ENCODE peak calls at places on chromosomes 13 and 19, in eight cellular contexts. B is NB4, N is thoracic aorta, Y is COR-L47, R is NCI-H345, I is PC-3, S is pancreas, Z is AG20443. O is an unnamed sample.

GRCh38 chr13:23847545-23847944 is 41.7 kb downstream of the MIPEP start:
- DNase-seq in S (no peak), Y (no peak), Z (no peak), I (no peak), B (no peak), R (no peak), N (no peak), O (no peak)

GRCh38 chr19:48510421-48511268 is 990 bp downstream of the LMTK3 start:
- DNase-seq in S (peak; percentile 70), Z (peak; percentile 72), N (no peak), I (peak; percentile 57), R (peak; percentile 59), Y (peak; percentile 53), B (peak; percentile 88), O (peak; percentile 35)

GRCh38 chr13:40352385-40352778 is 314.1 kb downstream of the FOXO1 start:
- DNase-seq in R (no peak), I (no peak), S (peak; percentile 40), Z (peak; percentile 42), B (no peak), Y (no peak), N (peak; percentile 10), O (no peak)

GRCh38 chr13:74929436-74929835 is 552.5 kb downstream of the TBC1D4 start:
- DNase-seq in N (no peak), Z (no peak), R (no peak), B (no peak), I (peak; percentile 61), S (no peak), Y (no peak), O (no peak)

GRCh38 chr13:101799196-101799595 is 346.7 kb downstream of the ITGBL1 start:
- DNase-seq in I (no peak), Z (no peak), N (no peak), B (no peak), Y (no peak), R (no peak), S (no peak), O (no peak)

GRCh38 chr13:39930544-39931444 is 275.3 kb downstream of the COG6 start:
- DNase-seq in Y (no peak), N (no peak), B (no peak), S (no peak), I (peak; percentile 22), R (no peak), Z (no peak), O (no peak)

GRCh38 chr19:16587031-16588023 is 15.1 kb upstream of the SLC35E1 start:
- DNase-seq in N (no peak), B (peak; percentile 91), Y (no peak), S (no peak), Z (peak; percentile 50), R (no peak), I (no peak), O (no peak)

GRCh38 chr13:74035881-74036280 is 98.3 kb downstream of the KLF12 start:
- DNase-seq in Y (no peak), N (no peak), B (no peak), S (no peak), R (no peak), Z (no peak), I (no peak), O (no peak)

GRCh38 chr19:13619203-13619632 is 112.9 kb upstream of the CACNA1A start:
- DNase-seq in B (no peak), R (no peak), S (no peak), Y (no peak), I (no peak), Z (no peak), N (no peak), O (no peak)

GRCh38 chr13:44159633-44160279 is 213.9 kb upstream of the SERP2 start:
- DNase-seq in Y (no peak), B (no peak), I (peak; percentile 95), S (no peak), R (no peak), N (no peak), Z (no peak), O (no peak)

GRCh38 chr19:33640773-33641172 is 19.0 kb downstream of the CHST8 start:
- DNase-seq in Y (no peak), N (no peak), S (no peak), B (no peak), R (no peak), Z (peak; percentile 9), I (no peak), O (no peak)

GRCh38 chr13:50617134-50617721 is 226.3 kb downstream of the DLEU7 start:
- DNase-seq in Y (no peak), R (no peak), B (peak; percentile 87), Z (peak; percentile 72), S (no peak), I (peak; percentile 87), N (no peak), O (no peak)

GRCh38 chr13:46575321-46575721 is 22.4 kb downstream of the LRCH1 start:
- DNase-seq in B (no peak), I (no peak), N (no peak), R (no peak), Y (no peak), S (no peak), Z (no peak), O (no peak)

GRCh38 chr13:49806126-49806536 is 13.6 kb upstream of the KPNA3 start:
- DNase-seq in Y (no peak), I (peak; percentile 58), N (no peak), S (no peak), R (no peak), B (peak; percentile 20), Z (no peak), O (no peak)

GRCh38 chr19:46610851-46611770 is 10.0 kb downstream of the CALM3 start:
- DNase-seq in Y (no peak), I (no peak), S (no peak), B (peak; percentile 89), Z (peak; percentile 20), R (no peak), N (no peak), O (no peak)